ENCODE peak calls at places on chromosomes 16 and 17, in four cellular contexts. R is Caco-2, B is HFF-Myc, Y is fibroblast of lung. T is an unnamed sample.

GRCh38 chr16:29756654-29757053 is 10.9 kb upstream of the C16orf54 start:
- DNase-seq in R (no peak), Y (no peak), B (no peak), T (no peak)

GRCh38 chr17:49887086-49887743 is 39.3 kb upstream of the TAC4 start:
- DNase-seq in B (no peak), Y (no peak), R (peak), T (no peak)

GRCh38 chr17:81364278-81365147 is 30.7 kb upstream of the BAHCC1 start:
- DNase-seq in Y (no peak), R (no peak), B (no peak), T (no peak)

GRCh38 chr17:72922223-72922622 is 170.3 kb downstream of the SLC39A11 start:
- DNase-seq in B (no peak), R (no peak), Y (no peak), T (no peak)

GRCh38 chr16:10151718-10152117 is 30.5 kb downstream of the GRIN2A start:
- DNase-seq in Y (no peak), R (no peak), B (no peak), T (no peak)

GRCh38 chr17:39704821-39705551 is 5.1 kb downstream of the ERBB2 start:
- DNase-seq in B (no peak), Y (peak), R (no peak), T (peak)

GRCh38 chr16:82741073-82741615 is 114.4 kb downstream of the CDH13 start:
- DNase-seq in B (peak), Y (no peak), R (no peak), T (peak)

GRCh38 chr16:77599793-77600415 is 122.4 kb upstream of the NUDT7 start:
- DNase-seq in R (peak), B (no peak), Y (peak), T (peak)

GRCh38 chr16:85157813-85158701 is 45.8 kb upstream of the CIBAR2 start:
- DNase-seq in B (no peak), R (peak), Y (no peak), T (no peak)

GRCh38 chr17:68457168-68457538 is at the start of gene WIPI1:
- DNase-seq in R (no peak), B (no peak), Y (no peak), T (peak)

GRCh38 chr17:22278302-22279275 is 586.3 kb downstream of the KCNJ18 start:
- DNase-seq in B (no peak), Y (no peak), R (no peak), T (no peak)

GRCh38 chr16:79009911-79010310 is 590.6 kb downstream of the MAF start:
- DNase-seq in R (no peak), Y (no peak), B (no peak), T (no peak)

GRCh38 chr17:65559483-65559801 is 2.0 kb downstream of the AXIN2 start:
- DNase-seq in B (no peak), Y (no peak), R (no peak), T (no peak)

GRCh38 chr17:48542956-48543853 is 1.7 kb downstream of the HOXB2 start:
- DNase-seq in B (no peak), R (peak), Y (peak), T (no peak)

GRCh38 chr16:47631131-47631530 is 170.0 kb downstream of the PHKB start:
- DNase-seq in Y (no peak), R (no peak), B (no peak), T (no peak)

GRCh38 chr16:58638148-58639036 is 8.8 kb upstream of the CNOT1 start:
- DNase-seq in B (peak), R (peak), Y (peak), T (peak)

GRCh38 chr17:35731239-35731931 is at the start of gene RASL10B:
- DNase-seq in Y (peak), R (peak), B (no peak), T (no peak)

GRCh38 chr16:76035689-76036088 is 241.5 kb upstream of the CNTNAP4 start:
- DNase-seq in R (peak), Y (no peak), B (peak), T (no peak)

GRCh38 chr17:3534881-3535252 is 22.7 kb downstream of the TRPV3 start:
- DNase-seq in B (no peak), Y (peak), R (no peak), T (no peak)

GRCh38 chr16:11359370-11359769 is 14.1 kb downstream of the RMI2 start:
- DNase-seq in R (peak), Y (peak), B (no peak), T (peak)

GRCh38 chr16:54048994-54049929 is 237.3 kb downstream of the IRX3 start:
- DNase-seq in R (no peak), B (peak), Y (no peak), T (no peak)

GRCh38 chr16:69926241-69926640 is 24.9 kb upstream of the CLEC18A start:
- DNase-seq in R (no peak), B (no peak), Y (no peak), T (no peak)

GRCh38 chr16:4319454-4319853 is 3.6 kb downstream of the GLIS2 start:
- DNase-seq in B (no peak), R (no peak), Y (no peak), T (no peak)

GRCh38 chr17:80364091-80364691 is 50.8 kb upstream of the ENDOV start:
- DNase-seq in B (no peak), Y (peak), R (peak), T (no peak)

GRCh38 chr17:78706271-78706915 is 75.7 kb downstream of the CYTH1 start:
- DNase-seq in Y (no peak), R (no peak), B (no peak), T (no peak)

GRCh38 chr17:78168906-78169793 is 769 bp downstream of the SYNGR2 start:
- DNase-seq in R (peak), Y (no peak), B (no peak), T (peak)

GRCh38 chr17:82871056-82871775 is 31.4 kb upstream of the ZNF750 start:
- DNase-seq in B (no peak), Y (no peak), R (peak), T (no peak)

DNA sequence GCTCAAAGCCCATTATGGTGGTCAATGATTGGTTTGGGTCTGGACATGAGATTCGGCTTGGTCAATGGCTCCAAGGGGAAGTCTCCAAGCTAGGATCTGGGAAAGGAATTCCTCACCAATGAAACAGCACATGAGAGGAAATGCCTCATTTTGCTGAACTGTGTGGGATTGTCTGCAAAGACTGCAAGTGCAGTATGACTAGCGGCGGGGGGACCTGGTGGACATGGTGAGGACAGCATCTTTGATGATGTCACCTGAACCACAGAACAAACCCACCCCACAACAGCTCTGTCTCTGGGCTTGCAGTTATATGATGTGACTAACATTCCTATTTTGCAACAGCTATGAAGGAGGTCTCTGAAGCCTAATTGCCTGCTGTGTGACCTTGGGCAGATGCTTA is 50.6 kb upstream of the NKD1 start:
- DNase-seq in R (no peak), B (no peak), Y (no peak), T (peak)
- TF ChIP-seq CTCF in R (no peak), B (no peak), Y (no peak), T (no peak)

GRCh38 chr17:41029633-41030245 is at the start of gene KRTAP1-4:
- DNase-seq in B (no peak), R (no peak), Y (no peak), T (no peak)

GRCh38 chr17:41024702-41025101 is 2.3 kb downstream of the KRTAP1-5 start:
- DNase-seq in Y (no peak), R (no peak), B (no peak), T (no peak)

GRCh38 chr17:41026668-41027471 is at the start of gene KRTAP1-5:
- DNase-seq in R (no peak), B (peak), Y (peak), T (peak)
- TF ChIP-seq CTCF in R (no peak), B (no peak), Y (no peak), T (no peak)

GRCh38 chr16:12531937-12532336 is 271.8 kb downstream of the CPPED1 start:
- DNase-seq in B (no peak), Y (no peak), R (no peak), T (peak)

GRCh38 chr16:12535535-12536411 is 267.9 kb downstream of the CPPED1 start:
- DNase-seq in B (no peak), Y (no peak), R (peak), T (no peak)

GRCh38 chr16:12536412-12536746 is 267.3 kb downstream of the CPPED1 start:
- DNase-seq in B (no peak), R (no peak), Y (no peak), T (no peak)

GRCh38 chr16:12530291-12530690 is 273.4 kb downstream of the CPPED1 start:
- DNase-seq in R (no peak), B (no peak), Y (no peak), T (no peak)

GRCh38 chr16:12532871-12533610 is 270.6 kb downstream of the CPPED1 start:
- DNase-seq in B (no peak), R (no peak), Y (no peak), T (no peak)
- TF ChIP-seq CTCF in B (no peak), R (no peak), Y (no peak), T (no peak)

GRCh38 chr17:34397265-34397664 is 34.2 kb upstream of the CCL1 start:
- DNase-seq in R (no peak), Y (no peak), B (no peak), T (no peak)
- TF ChIP-seq CTCF in R (no peak), Y (no peak), B (no peak), T (no peak)

GRCh38 chr16:31145398-31145990 is 4.4 kb downstream of the PRSS36 start:
- DNase-seq in R (no peak), B (no peak), Y (no peak), T (no peak)

GRCh38 chr16:31143889-31144148 is 6.0 kb downstream of the PRSS36 start:
- DNase-seq in R (no peak), Y (no peak), B (no peak), T (no peak)

GRCh38 chr16:31143036-31143888 is 6.6 kb downstream of the PRSS36 start:
- DNase-seq in Y (no peak), R (no peak), B (no peak), T (no peak)

GRCh38 chr16:31141489-31142108 is 6.1 kb upstream of the PRSS8 start:
- DNase-seq in Y (no peak), B (no peak), R (no peak), T (peak)

GRCh38 chr16:31142109-31143035 is 6.8 kb upstream of the PRSS8 start:
- DNase-seq in R (peak), Y (peak), B (peak), T (peak)
- TF ChIP-seq CTCF in R (peak), Y (peak), B (peak), T (peak)

GRCh38 chr17:37818689-37819088 is 73.8 kb upstream of the HNF1B start:
- DNase-seq in B (peak), R (no peak), Y (no peak), T (no peak)
- TF ChIP-seq CTCF in B (no peak), R (no peak), Y (no peak), T (no peak)

GRCh38 chr17:9529033-9529748 is 46.4 kb downstream of the STX8 start:
- DNase-seq in B (peak), R (no peak), Y (peak), T (peak)
- TF ChIP-seq CTCF in B (peak), R (no peak), Y (peak), T (peak)

DNA sequence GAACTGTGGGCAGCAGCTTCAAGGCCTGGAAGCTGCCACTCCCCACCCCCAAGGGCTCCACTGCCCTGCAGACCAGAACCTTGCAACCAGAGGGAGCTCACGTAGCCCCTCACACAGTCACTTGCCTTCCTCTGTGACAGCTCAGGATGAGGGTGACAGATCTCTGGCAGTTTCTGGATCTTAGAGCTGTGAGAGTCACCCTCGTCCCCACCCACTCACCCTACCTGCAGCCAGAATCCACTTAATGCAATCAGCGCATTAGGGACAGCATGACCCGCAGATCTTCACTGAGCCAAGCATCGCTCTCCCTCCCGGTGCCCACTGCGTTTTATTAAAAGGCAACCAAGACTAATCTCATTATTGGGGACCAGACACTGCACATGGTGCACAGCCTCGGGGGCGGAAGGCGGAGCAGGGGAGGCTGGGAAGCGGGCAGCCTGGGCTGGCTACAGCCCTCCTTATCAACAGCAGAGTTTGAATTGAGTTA is 3.5 kb downstream of the CYB561 start:
- DNase-seq in B (no peak), R (peak), Y (no peak), T (no peak)
- TF ChIP-seq CTCF in B (peak), R (no peak), Y (no peak), T (no peak)

GRCh38 chr17:34082404-34082803 is 172.7 kb upstream of the CCL2 start:
- DNase-seq in R (no peak), B (no peak), Y (no peak), T (no peak)

GRCh38 chr17:34076743-34077631 is 178.1 kb upstream of the CCL2 start:
- DNase-seq in Y (no peak), R (no peak), B (no peak), T (no peak)

DNA sequence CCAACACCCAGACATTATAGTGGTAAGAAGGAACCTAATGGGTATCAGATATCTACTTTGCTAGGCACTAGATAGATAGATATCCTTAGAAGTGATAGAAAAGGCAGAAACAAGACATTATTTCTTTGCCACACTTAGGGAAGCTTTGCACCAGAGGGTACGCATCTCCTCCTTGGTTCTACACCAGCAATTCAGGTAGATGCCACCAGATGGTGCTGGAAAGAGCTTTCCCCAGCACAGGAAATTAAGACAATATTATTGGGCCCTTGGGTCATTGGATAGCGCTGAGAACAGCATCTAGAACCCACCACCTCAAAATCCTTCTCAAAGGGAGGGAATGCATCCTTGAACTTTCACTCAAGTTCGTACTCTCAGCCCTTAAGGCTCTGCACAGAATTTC is 173.8 kb upstream of the CCL2 start:
- DNase-seq in B (no peak), Y (no peak), R (peak), T (no peak)
- TF ChIP-seq CTCF in B (peak), Y (peak), R (peak), T (no peak)

T was measured in HFFc6.